ENCODE peak calls at places on chromosome 18, in ten cellular contexts. T is activated CD8-positive, alpha-beta memory T cell treated with anti-CD3 and anti-CD28 coated beads for 1 hour; N is A549; L is NCI-H2029; Y is substantia nigra; H is fibroblast of lung; X is HTR-8/SVneo; D is NCI-H1092 treated with DMSO at 0.1 percent for 48 hours; G is nucleus accumbens; C is body of pancreas. R is an unnamed sample.

GRCh38 chr18:68694316-68694715 is 20.6 kb downstream of the TMX3 start:
- DNase-seq in L (no peak), T (no peak), N (no peak), G (no peak), D (no peak), Y (peak; percentile 50), C (no peak), X (no peak), H (no peak), R (no peak)

GRCh38 chr18:67525328-67526110 is 9.0 kb upstream of the DSEL start:
- DNase-seq in N (peak; percentile 61), X (peak; percentile 49), Y (peak; percentile 23), T (no peak), L (no peak), C (peak; percentile 49), D (no peak), G (no peak), H (peak; percentile 99), R (peak; percentile 97)

GRCh38 chr18:48982269-48982668 is 31.5 kb upstream of the SMAD7 start:
- DNase-seq in G (no peak), Y (no peak), C (no peak), T (no peak), L (no peak), H (no peak), N (no peak), X (no peak), D (no peak), R (no peak)

GRCh38 chr18:73646196-73646595 is 501.4 kb downstream of the FBXO15 start:
- DNase-seq in X (no peak), Y (no peak), T (no peak), L (no peak), G (no peak), N (no peak), C (no peak), H (no peak), D (no peak), R (peak; percentile 62)

GRCh38 chr18:55290898-55291297 is 297.1 kb downstream of the TCF4 start:
- DNase-seq in T (no peak), X (peak; percentile 4), H (peak; percentile 67), N (no peak), G (no peak), L (no peak), D (no peak), C (no peak), Y (no peak), R (no peak)

GRCh38 chr18:23194150-23194968 is 59.1 kb downstream of the CABLES1 start:
- DNase-seq in G (no peak), X (no peak), L (no peak), N (no peak), Y (no peak), C (no peak), D (no peak), T (no peak), H (peak; percentile 53), R (no peak)

GRCh38 chr18:79792988-79793355 is 4.8 kb upstream of the KCNG2 start:
- DNase-seq in C (no peak), Y (no peak), N (no peak), T (no peak), L (no peak), D (no peak), X (no peak), G (no peak), H (no peak), R (no peak)

GRCh38 chr18:45168883-45169585 is 446.2 kb upstream of the SLC14A2 start:
- DNase-seq in T (no peak), X (no peak), C (no peak), G (no peak), N (peak; percentile 9), Y (no peak), H (peak; percentile 82), L (no peak), D (no peak), R (peak; percentile 90)

GRCh38 chr18:50981381-50981780 is 13.5 kb downstream of the ELAC1 start:
- DNase-seq in T (no peak), X (no peak), G (no peak), H (peak; percentile 59), D (no peak), L (no peak), Y (no peak), N (no peak), C (no peak), R (no peak)

GRCh38 chr18:24273596-24273995 is 124.0 kb downstream of the OSBPL1A start:
- DNase-seq in X (no peak), T (no peak), G (no peak), H (no peak), D (no peak), N (peak; percentile 9), Y (no peak), L (no peak), C (no peak), R (peak; percentile 24)

GRCh38 chr18:22060361-22060760 is 109.0 kb upstream of the GATA6 start:
- DNase-seq in C (no peak), X (no peak), H (no peak), D (no peak), Y (no peak), G (no peak), T (no peak), L (no peak), N (no peak), R (no peak)

GRCh38 chr18:48263913-48264506 is 145.2 kb downstream of the ZBTB7C start:
- DNase-seq in H (peak; percentile 48), N (no peak), X (no peak), L (no peak), T (no peak), D (no peak), Y (no peak), G (no peak), C (no peak), R (no peak)

GRCh38 chr18:74611791-74612190 is 14.1 kb downstream of the ZNF407 start:
- DNase-seq in T (no peak), X (no peak), G (no peak), C (no peak), Y (no peak), N (no peak), D (no peak), L (no peak), H (no peak), R (no peak)

GRCh38 chr18:79954791-79955190 is 3.3 kb upstream of the SLC66A2 start:
- DNase-seq in D (no peak), T (no peak), H (no peak), X (no peak), G (no peak), Y (peak; percentile 39), C (peak; percentile 5), L (no peak), N (no peak), R (no peak)

GRCh38 chr18:79739440-79739778 is 58.3 kb upstream of the KCNG2 start:
- DNase-seq in C (no peak), X (no peak), G (no peak), N (no peak), Y (no peak), L (no peak), H (no peak), T (no peak), D (no peak), R (no peak)

GRCh38 chr18:11872479-11873136 is 21.4 kb downstream of the CHMP1B start:
- DNase-seq in D (peak; percentile 23), Y (no peak), X (peak; percentile 40), H (no peak), T (no peak), C (peak; percentile 41), G (no peak), N (peak; percentile 67), L (no peak), R (peak; percentile 73)

GRCh38 chr18:8375269-8375668 is 234.0 kb upstream of the RAB12 start:
- DNase-seq in D (no peak), Y (no peak), H (no peak), G (no peak), X (no peak), N (no peak), T (no peak), L (no peak), C (no peak), R (no peak)

GRCh38 chr18:12405066-12405465 is 2.7 kb upstream of the PRELID3A start:
- DNase-seq in T (no peak), N (no peak), X (no peak), C (no peak), Y (no peak), G (no peak), L (no peak), D (no peak), H (no peak), R (no peak)

GRCh38 chr18:61189376-61189775 is 143.9 kb upstream of the CDH20 start:
- DNase-seq in T (no peak), C (no peak), L (no peak), X (no peak), Y (no peak), H (no peak), D (no peak), N (no peak), G (no peak), R (no peak)

GRCh38 chr18:44958450-44958849 is 277.8 kb downstream of the SETBP1 start:
- DNase-seq in T (no peak), G (no peak), D (no peak), X (no peak), L (no peak), Y (no peak), H (peak; percentile 33), C (no peak), N (no peak), R (peak; percentile 10)

GRCh38 chr18:33870059-33870458 is 292.0 kb downstream of the ASXL3 start:
- DNase-seq in L (no peak), Y (no peak), N (no peak), C (no peak), X (no peak), D (no peak), H (peak; percentile 77), G (no peak), T (no peak), R (no peak)

GRCh38 chr18:6521804-6522418 is 107.2 kb upstream of the L3MBTL4 start:
- DNase-seq in D (peak; percentile 15), N (peak; percentile 17), L (no peak), C (peak; percentile 59), H (peak; percentile 20), T (no peak), X (no peak), Y (no peak), G (no peak), R (peak; percentile 39)

GRCh38 chr18:58952871-58953270 is 88.2 kb downstream of the ZNF532 start:
- DNase-seq in N (peak; percentile 80), Y (no peak), X (no peak), T (no peak), L (no peak), D (no peak), G (no peak), H (peak; percentile 65), C (no peak), R (no peak)

GRCh38 chr18:33020877-33021276 is 248.1 kb upstream of the KLHL14 start:
- DNase-seq in T (no peak), L (no peak), G (no peak), X (no peak), D (no peak), Y (no peak), N (no peak), C (no peak), H (no peak), R (no peak)

GRCh38 chr18:79924814-79925655 is 26.4 kb downstream of the SLC66A2 start:
- DNase-seq in G (no peak), C (peak; percentile 85), T (no peak), H (no peak), X (no peak), N (no peak), D (peak; percentile 89), Y (peak; percentile 56), L (no peak), R (no peak)

GRCh38 chr18:58781627-58782194 is 83.0 kb upstream of the ZNF532 start:
- DNase-seq in H (peak; percentile 73), N (peak; percentile 89), L (peak; percentile 53), Y (peak; percentile 76), T (peak; percentile 26), C (peak; percentile 75), G (peak; percentile 57), X (peak; percentile 67), D (peak; percentile 85), R (peak; percentile 84)

GRCh38 chr18:10559566-10560456 is 34.0 kb downstream of the NAPG start:
- DNase-seq in H (no peak), T (no peak), D (peak; percentile 26), L (peak; percentile 2), C (no peak), Y (no peak), X (no peak), N (no peak), G (no peak), R (no peak)

GRCh38 chr18:37320320-37320719 is 245.3 kb downstream of the CELF4 start:
- DNase-seq in Y (no peak), D (no peak), L (no peak), G (no peak), X (no peak), N (no peak), C (no peak), T (no peak), H (no peak), R (no peak)